ENCODE peak calls at places on chromosomes 3 and 15, in six cellular contexts. One of them, this sample, is unnamed.

GRCh38 chr15:67119238-67119846 is 53.9 kb downstream of the SMAD3 start:
- DNase-seq in A549: no peak
- DNase-seq in AG04450: no peak
- DNase-seq in heart left ventricle: no peak
- DNase-seq in HCT116: no peak
- DNase-seq in GM06990: no peak
- DNase-seq in this sample: no peak

GRCh38 chr3:52524258-52524751 is 9.4 kb downstream of the NT5DC2 start:
- DNase-seq in A549: no peak
- DNase-seq in AG04450: no peak
- DNase-seq in heart left ventricle: peak
- DNase-seq in HCT116: no peak
- DNase-seq in GM06990: no peak
- DNase-seq in this sample: no peak

GRCh38 chr3:193563999-193564398 is 9.3 kb upstream of the ATP13A4 start:
- DNase-seq in A549: no peak
- DNase-seq in AG04450: no peak
- DNase-seq in heart left ventricle: no peak
- DNase-seq in HCT116: peak
- DNase-seq in GM06990: no peak
- DNase-seq in this sample: no peak

GRCh38 chr3:141553055-141553454 is 66.2 kb downstream of the RASA2 start:
- DNase-seq in A549: no peak
- DNase-seq in AG04450: no peak
- DNase-seq in heart left ventricle: no peak
- DNase-seq in HCT116: no peak
- DNase-seq in GM06990: no peak
- DNase-seq in this sample: no peak

GRCh38 chr3:152176241-152176640 is 92.5 kb upstream of the MBNL1 start:
- DNase-seq in A549: no peak
- DNase-seq in AG04450: no peak
- DNase-seq in heart left ventricle: no peak
- DNase-seq in HCT116: no peak
- DNase-seq in GM06990: no peak
- DNase-seq in this sample: no peak

GRCh38 chr3:177746259-177747021 is 549.2 kb upstream of the TBL1XR1 start:
- DNase-seq in A549: no peak
- DNase-seq in AG04450: peak
- DNase-seq in heart left ventricle: no peak
- DNase-seq in HCT116: no peak
- DNase-seq in GM06990: no peak
- DNase-seq in this sample: no peak

GRCh38 chr3:71949403-71949802 is 164.5 kb upstream of the PROK2 start:
- DNase-seq in A549: no peak
- DNase-seq in AG04450: no peak
- DNase-seq in heart left ventricle: no peak
- DNase-seq in HCT116: no peak
- DNase-seq in GM06990: no peak
- DNase-seq in this sample: no peak

GRCh38 chr3:45318712-45319111 is 69.7 kb upstream of the LARS2 start:
- DNase-seq in A549: no peak
- DNase-seq in AG04450: no peak
- DNase-seq in heart left ventricle: no peak
- DNase-seq in HCT116: no peak
- DNase-seq in GM06990: no peak
- DNase-seq in this sample: no peak

GRCh38 chr15:84789762-84790161 is 27.4 kb upstream of the ALPK3 start:
- DNase-seq in A549: no peak
- DNase-seq in AG04450: no peak
- DNase-seq in heart left ventricle: no peak
- DNase-seq in HCT116: no peak
- DNase-seq in GM06990: no peak
- DNase-seq in this sample: no peak

GRCh38 chr3:66405701-66406091 is 95.1 kb downstream of the LRIG1 start:
- DNase-seq in A549: no peak
- DNase-seq in AG04450: peak
- DNase-seq in heart left ventricle: peak
- DNase-seq in HCT116: no peak
- DNase-seq in GM06990: no peak
- DNase-seq in this sample: no peak

GRCh38 chr3:99783009-99783573 is 34.6 kb upstream of the CMSS1 start:
- DNase-seq in A549: no peak
- DNase-seq in AG04450: peak
- DNase-seq in heart left ventricle: no peak
- DNase-seq in HCT116: no peak
- DNase-seq in GM06990: no peak
- DNase-seq in this sample: no peak

GRCh38 chr15:39040861-39041260 is 476.2 kb upstream of the RASGRP1 start:
- DNase-seq in A549: no peak
- DNase-seq in AG04450: no peak
- DNase-seq in heart left ventricle: no peak
- DNase-seq in HCT116: no peak
- DNase-seq in GM06990: no peak
- DNase-seq in this sample: no peak
- TF ChIP-seq CTCF in A549: no peak
- TF ChIP-seq CTCF in AG04450: no peak
- TF ChIP-seq CTCF in heart left ventricle: no peak
- TF ChIP-seq CTCF in HCT116: no peak
- TF ChIP-seq CTCF in GM06990: no peak
- TF ChIP-seq CTCF in this sample: no peak

DNA sequence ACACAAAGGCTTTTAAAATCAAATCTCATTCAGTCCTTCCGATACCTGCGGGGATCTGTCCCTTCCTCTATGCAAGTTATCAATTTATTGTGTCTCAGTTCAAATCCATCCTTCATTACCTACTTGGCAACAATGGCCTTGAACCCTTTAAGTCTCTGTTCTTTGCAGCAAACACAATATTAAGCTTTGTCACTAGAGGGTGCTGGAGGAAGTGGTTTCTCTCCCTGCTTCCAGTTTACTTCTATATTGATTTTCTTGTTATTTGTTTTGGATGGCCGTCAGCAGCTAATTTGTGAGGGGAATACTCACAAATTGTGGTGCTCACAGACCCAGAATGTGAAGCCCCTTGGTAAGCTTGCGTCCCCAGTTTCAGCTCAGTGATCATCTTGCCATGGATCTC is 278.3 kb downstream of the FGF12 start:
- DNase-seq in A549: no peak
- DNase-seq in AG04450: no peak
- DNase-seq in heart left ventricle: no peak
- DNase-seq in HCT116: no peak
- DNase-seq in GM06990: no peak
- DNase-seq in this sample: no peak
- TF ChIP-seq CTCF in A549: no peak
- TF ChIP-seq CTCF in AG04450: peak
- TF ChIP-seq CTCF in heart left ventricle: peak
- TF ChIP-seq CTCF in HCT116: peak
- TF ChIP-seq CTCF in GM06990: peak
- TF ChIP-seq CTCF in this sample: no peak

GRCh38 chr15:89472785-89473256 is 23.6 kb downstream of the RHCG start:
- DNase-seq in A549: peak
- DNase-seq in AG04450: peak
- DNase-seq in heart left ventricle: no peak
- DNase-seq in HCT116: peak
- DNase-seq in GM06990: peak
- DNase-seq in this sample: no peak
- TF ChIP-seq CTCF in A549: peak
- TF ChIP-seq CTCF in AG04450: peak
- TF ChIP-seq CTCF in heart left ventricle: peak
- TF ChIP-seq CTCF in HCT116: peak
- TF ChIP-seq CTCF in GM06990: peak
- TF ChIP-seq CTCF in this sample: no peak

GRCh38 chr3:25592510-25592968 is 72.2 kb downstream of the TOP2B start:
- DNase-seq in A549: peak
- DNase-seq in AG04450: no peak
- DNase-seq in heart left ventricle: peak
- DNase-seq in HCT116: peak
- DNase-seq in GM06990: no peak
- DNase-seq in this sample: no peak
- TF ChIP-seq CTCF in A549: peak
- TF ChIP-seq CTCF in AG04450: peak
- TF ChIP-seq CTCF in heart left ventricle: peak
- TF ChIP-seq CTCF in HCT116: peak
- TF ChIP-seq CTCF in GM06990: no peak
- TF ChIP-seq CTCF in this sample: no peak

DNA sequence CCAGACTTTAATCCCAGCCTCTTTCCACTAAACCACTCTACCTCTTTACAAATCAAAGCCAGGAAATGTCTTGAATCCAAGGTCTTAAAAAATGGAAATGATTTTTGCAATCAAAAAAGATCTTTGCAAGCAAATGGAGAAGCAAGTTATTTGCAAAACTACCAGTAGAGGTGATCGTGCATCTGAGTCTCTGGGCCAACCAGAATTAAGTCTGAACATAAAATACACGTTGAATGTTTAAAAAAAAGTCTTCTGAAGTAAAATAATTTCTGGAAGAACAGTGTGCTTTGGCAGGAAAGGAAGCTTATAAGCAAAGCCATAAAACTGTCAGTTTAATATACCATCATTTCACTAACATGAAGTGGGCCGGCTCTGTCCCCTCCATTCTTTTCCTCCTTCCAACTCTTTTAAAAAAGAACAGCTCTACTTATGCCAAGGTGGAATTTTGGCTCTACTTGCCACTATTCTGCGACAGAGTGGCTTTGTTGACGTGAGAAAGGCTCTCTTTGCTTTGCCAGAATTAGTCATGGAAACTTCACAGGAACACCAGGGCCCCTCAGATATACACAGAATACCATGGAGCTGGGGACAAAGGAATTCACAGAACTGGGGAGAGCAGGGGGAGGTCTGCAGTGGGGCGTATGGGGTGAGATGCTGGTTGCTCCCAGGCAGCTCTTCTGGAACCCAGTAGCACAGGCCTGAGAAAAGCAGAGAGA is 29.8 kb downstream of the FSTL1 start:
- DNase-seq in A549: no peak
- DNase-seq in AG04450: no peak
- DNase-seq in heart left ventricle: peak
- DNase-seq in HCT116: no peak
- DNase-seq in GM06990: no peak
- DNase-seq in this sample: no peak
- TF ChIP-seq CTCF in A549: no peak
- TF ChIP-seq CTCF in AG04450: peak
- TF ChIP-seq CTCF in heart left ventricle: no peak
- TF ChIP-seq CTCF in HCT116: no peak
- TF ChIP-seq CTCF in GM06990: no peak
- TF ChIP-seq CTCF in this sample: no peak

GRCh38 chr15:41895491-41895890 is 1.6 kb upstream of the SPTBN5 start:
- DNase-seq in A549: no peak
- DNase-seq in AG04450: no peak
- DNase-seq in heart left ventricle: no peak
- DNase-seq in HCT116: no peak
- DNase-seq in GM06990: no peak
- DNase-seq in this sample: no peak

GRCh38 chr15:41893422-41894250 is at the start of gene SPTBN5:
- DNase-seq in A549: no peak
- DNase-seq in AG04450: no peak
- DNase-seq in heart left ventricle: no peak
- DNase-seq in HCT116: no peak
- DNase-seq in GM06990: no peak
- DNase-seq in this sample: no peak

GRCh38 chr15:41895957-41896356 is 2.1 kb upstream of the SPTBN5 start:
- DNase-seq in A549: no peak
- DNase-seq in AG04450: no peak
- DNase-seq in heart left ventricle: no peak
- DNase-seq in HCT116: no peak
- DNase-seq in GM06990: no peak
- DNase-seq in this sample: no peak

GRCh38 chr15:41894251-41894790 is 468 bp upstream of the SPTBN5 start:
- DNase-seq in A549: no peak
- DNase-seq in AG04450: no peak
- DNase-seq in heart left ventricle: no peak
- DNase-seq in HCT116: no peak
- DNase-seq in GM06990: no peak
- DNase-seq in this sample: no peak

DNA sequence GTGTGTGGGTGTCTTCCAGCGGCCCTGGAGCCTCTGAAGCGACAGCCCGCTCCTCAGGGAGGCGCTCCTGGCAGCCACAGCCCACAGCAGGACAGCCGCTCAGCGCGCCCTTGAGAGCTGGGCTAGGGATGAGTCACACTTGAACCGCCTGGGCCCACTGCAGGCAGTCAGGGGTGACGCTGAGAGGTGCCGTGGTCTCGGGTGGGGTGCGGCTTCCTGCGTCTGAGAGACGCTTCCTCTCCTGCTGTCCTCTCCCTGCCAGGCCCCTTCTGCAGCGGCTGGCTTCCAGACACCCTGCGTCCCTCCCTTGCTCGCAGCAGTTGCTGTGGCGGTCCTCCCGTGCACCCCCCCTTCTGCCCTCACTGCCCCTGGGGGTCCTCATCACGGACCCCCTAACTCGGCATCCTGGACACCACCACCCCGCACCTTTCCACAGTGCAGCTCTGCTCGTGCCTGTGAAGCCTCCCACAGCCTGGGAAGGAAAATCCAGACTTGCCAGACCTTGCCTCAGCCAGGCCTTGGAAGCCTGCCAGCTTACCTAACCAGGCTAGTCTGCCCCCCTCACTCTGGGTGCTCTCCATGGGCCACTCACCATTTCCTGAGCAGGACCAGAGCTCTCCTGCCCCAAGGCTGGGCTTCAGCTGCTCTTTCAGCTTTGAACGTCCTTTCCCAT is 1.1 kb upstream of the SPTBN5 start:
- DNase-seq in A549: no peak
- DNase-seq in AG04450: no peak
- DNase-seq in heart left ventricle: peak
- DNase-seq in HCT116: peak
- DNase-seq in GM06990: peak
- DNase-seq in this sample: peak
- TF ChIP-seq CTCF in A549: no peak
- TF ChIP-seq CTCF in AG04450: no peak
- TF ChIP-seq CTCF in heart left ventricle: no peak
- TF ChIP-seq CTCF in HCT116: no peak
- TF ChIP-seq CTCF in GM06990: peak
- TF ChIP-seq CTCF in this sample: peak

DNA sequence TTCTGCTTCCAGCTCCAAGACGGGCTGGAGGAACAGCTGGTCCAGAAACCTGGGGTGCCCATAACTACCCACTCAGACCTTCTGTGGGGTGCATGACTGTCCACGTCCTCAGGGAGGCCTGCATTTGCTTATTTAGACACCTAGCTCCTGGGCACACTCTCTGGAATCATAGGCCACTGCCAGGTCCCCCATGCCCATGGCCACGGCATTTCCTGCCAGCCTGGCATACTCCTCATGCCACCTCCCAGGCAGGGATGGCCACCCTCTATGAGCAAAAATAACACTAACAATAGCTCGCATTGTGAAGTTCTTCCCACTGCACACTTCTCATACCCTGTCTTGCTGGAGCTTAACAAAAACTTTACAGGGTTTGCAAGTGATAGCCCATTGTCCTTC is 166.9 kb upstream of the TPM1 start:
- DNase-seq in A549: no peak
- DNase-seq in AG04450: no peak
- DNase-seq in heart left ventricle: no peak
- DNase-seq in HCT116: no peak
- DNase-seq in GM06990: no peak
- DNase-seq in this sample: no peak
- TF ChIP-seq CTCF in A549: no peak
- TF ChIP-seq CTCF in AG04450: no peak
- TF ChIP-seq CTCF in heart left ventricle: no peak
- TF ChIP-seq CTCF in HCT116: no peak
- TF ChIP-seq CTCF in GM06990: no peak
- TF ChIP-seq CTCF in this sample: no peak